ENCODE peak calls at places on chromosomes 7 and 10, in eight cellular contexts. V is ovary, M is H1, L is suprapubic skin, G is A549, J is transverse colon, Y is SK-N-SH, S is stomach. Z is an unnamed sample.
A peak's percentile ranks its signal among the peaks of the same experiment; 100 is the strongest.

GRCh38 chr7:150428671-150429451 is 21.6 kb upstream of the GIMAP8 start:
- DNase-seq in V (no peak), M (peak; percentile 49), L (no peak), G (peak; percentile 69), J (peak; percentile 72), Y (no peak), S (no peak), Z (peak; percentile 70)

GRCh38 chr7:73526892-73527821 is 5.1 kb upstream of the BAZ1B start:
- DNase-seq in V (no peak), M (no peak), L (no peak), G (no peak), J (no peak), Y (peak; percentile 55), S (no peak), Z (no peak)

GRCh38 chr10:16967000-16967865 is 150.0 kb upstream of the RSU1 start:
- DNase-seq in V (no peak), M (no peak), L (no peak), G (no peak), J (no peak), Y (no peak), S (no peak), Z (no peak)

GRCh38 chr7:69612981-69613380 is 14.7 kb downstream of the AUTS2 start:
- DNase-seq in V (no peak), M (no peak), L (no peak), G (no peak), J (no peak), Y (no peak), S (no peak), Z (no peak)

GRCh38 chr7:80740778-80741545 is 102.5 kb downstream of the CD36 start:
- DNase-seq in V (no peak), M (no peak), L (no peak), G (no peak), J (no peak), Y (no peak), S (no peak), Z (no peak)

GRCh38 chr10:72337039-72337629 is 17.6 kb downstream of the DNAJB12 start:
- DNase-seq in V (peak; percentile 93), M (peak; percentile 91), L (no peak), G (peak; percentile 49), J (peak; percentile 86), Y (peak; percentile 84), S (peak; percentile 94), Z (peak; percentile 94)

GRCh38 chr7:125467996-125468854 is 538.6 kb upstream of the POT1 start:
- DNase-seq in V (peak; percentile 5), M (no peak), L (no peak), G (no peak), J (no peak), Y (no peak), S (no peak), Z (no peak)

GRCh38 chr7:133572853-133573252 is 320.0 kb downstream of the EXOC4 start:
- DNase-seq in V (no peak), M (no peak), L (no peak), G (no peak), J (no peak), Y (no peak), S (no peak), Z (no peak)

GRCh38 chr7:106426803-106427202 is 142.0 kb upstream of the NAMPT start:
- DNase-seq in V (no peak), M (no peak), L (no peak), G (no peak), J (no peak), Y (no peak), S (no peak), Z (no peak)

GRCh38 chr10:132448248-132448731 is 51.3 kb downstream of the PWWP2B start:
- DNase-seq in V (no peak), M (no peak), L (no peak), G (peak; percentile 66), J (peak; percentile 91), Y (peak; percentile 86), S (peak; percentile 91), Z (no peak)

GRCh38 chr7:22561356-22561755 is 61.4 kb upstream of the STEAP1B start:
- DNase-seq in V (peak; percentile 79), M (peak; percentile 66), L (peak; percentile 81), G (peak; percentile 55), J (peak; percentile 39), Y (no peak), S (no peak), Z (peak; percentile 91)

GRCh38 chr7:147535619-147536200 is 1054.9 kb upstream of the C7orf33 start:
- DNase-seq in V (no peak), M (no peak), L (no peak), G (no peak), J (no peak), Y (no peak), S (no peak), Z (no peak)

GRCh38 chr10:3068201-3068967 is 1.0 kb downstream of the PFKP start:
- DNase-seq in V (peak; percentile 78), M (peak; percentile 73), L (peak; percentile 78), G (no peak), J (peak; percentile 66), Y (peak; percentile 79), S (peak; percentile 50), Z (peak; percentile 85)

GRCh38 chr10:21293518-21294356 is 231.7 kb downstream of the SKIDA1 start:
- DNase-seq in V (no peak), M (no peak), L (no peak), G (no peak), J (no peak), Y (no peak), S (no peak), Z (no peak)

GRCh38 chr7:22255834-22256233 is 101.1 kb downstream of the RAPGEF5 start:
- DNase-seq in V (no peak), M (no peak), L (no peak), G (no peak), J (no peak), Y (no peak), S (peak; percentile 62), Z (no peak)

GRCh38 chr7:15305002-15305600 is 256.7 kb downstream of the AGMO start:
- DNase-seq in V (no peak), M (no peak), L (no peak), G (peak; percentile 3), J (peak; percentile 23), Y (peak; percentile 36), S (peak; percentile 40), Z (peak; percentile 72)
- TF ChIP-seq EP300 in V (no peak), M (no peak), L (no peak), G (no peak), J (no peak), Y (no peak), S (no peak), Z (no peak)

GRCh38 chr10:8137272-8137680 is 82.8 kb downstream of the GATA3 start:
- DNase-seq in V (no peak), M (no peak), L (no peak), G (no peak), J (no peak), Y (no peak), S (no peak), Z (no peak)

GRCh38 chr10:8129438-8129837 is 75.0 kb downstream of the GATA3 start:
- DNase-seq in V (no peak), M (no peak), L (no peak), G (no peak), J (no peak), Y (no peak), S (no peak), Z (no peak)

GRCh38 chr10:8130973-8131911 is 76.8 kb downstream of the GATA3 start:
- DNase-seq in V (no peak), M (no peak), L (no peak), G (peak; percentile 36), J (no peak), Y (no peak), S (no peak), Z (no peak)

GRCh38 chr10:8136745-8137144 is 82.3 kb downstream of the GATA3 start:
- DNase-seq in V (no peak), M (no peak), L (no peak), G (no peak), J (no peak), Y (no peak), S (no peak), Z (no peak)

DNA sequence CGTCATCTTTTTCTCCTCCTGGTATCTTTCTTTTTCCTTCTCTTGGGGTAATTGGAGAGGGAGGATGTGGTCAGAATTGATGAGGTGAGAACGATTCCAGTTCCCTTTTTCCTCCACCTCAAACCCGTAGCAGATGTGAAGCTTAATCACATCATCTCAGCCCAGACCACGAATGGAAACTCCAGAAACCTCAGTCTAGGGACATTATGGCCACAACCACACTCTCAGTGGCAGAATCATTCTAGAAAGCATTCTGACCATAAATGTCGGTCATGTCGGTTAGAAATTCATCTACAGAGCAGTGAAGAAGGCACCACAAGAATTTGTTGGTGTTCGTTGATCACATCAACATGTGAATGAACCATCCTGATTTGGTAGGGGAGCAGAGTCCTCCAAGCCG is 78.7 kb downstream of the GATA3 start:
- DNase-seq in V (no peak), M (no peak), L (no peak), G (no peak), J (no peak), Y (no peak), S (no peak), Z (no peak)
- TF ChIP-seq EP300 in V (no peak), M (no peak), L (no peak), G (no peak), J (no peak), Y (no peak), S (no peak), Z (no peak)

GRCh38 chr10:50314169-50315071 is 63.1 kb upstream of the ASAH2 start:
- DNase-seq in V (no peak), M (no peak), L (no peak), G (no peak), J (no peak), Y (no peak), S (no peak), Z (no peak)

GRCh38 chr10:50309342-50309741 is 58.0 kb upstream of the ASAH2 start:
- DNase-seq in V (no peak), M (no peak), L (no peak), G (no peak), J (no peak), Y (no peak), S (no peak), Z (no peak)

GRCh38 chr10:50312464-50313437 is 61.4 kb upstream of the ASAH2 start:
- DNase-seq in V (no peak), M (no peak), L (no peak), G (no peak), J (no peak), Y (no peak), S (no peak), Z (no peak)

GRCh38 chr10:50316169-50316568 is 64.9 kb upstream of the ASAH2 start:
- DNase-seq in V (no peak), M (no peak), L (no peak), G (no peak), J (no peak), Y (no peak), S (peak; percentile 29), Z (no peak)

GRCh38 chr10:50310560-50311174 is 59.4 kb upstream of the ASAH2 start:
- DNase-seq in V (no peak), M (peak; percentile 77), L (no peak), G (peak; percentile 25), J (peak; percentile 18), Y (peak; percentile 33), S (no peak), Z (no peak)
- TF ChIP-seq EP300 in V (no peak), M (no peak), L (no peak), G (no peak), J (no peak), Y (no peak), S (no peak), Z (no peak)

GRCh38 chr10:28892818-28893547 is 215.7 kb downstream of the BAMBI start:
- DNase-seq in V (no peak), M (no peak), L (no peak), G (no peak), J (no peak), Y (no peak), S (no peak), Z (no peak)
- TF ChIP-seq EP300 in V (no peak), M (no peak), L (no peak), G (no peak), J (no peak), Y (no peak), S (no peak), Z (no peak)